ENCODE peak calls at places on chromosome 7, in nine cellular contexts. G is fibroblast of lung; X is HT1080; T is renal cortical epithelial cell; W is NCI-H1436; V is activated CD4-positive, alpha-beta T cell treated with anti-CD3 and anti-CD28 coated beads, Interleukin-2, amount 50 U/mL, for 1 hour; Y is OCI-M1; H is EH; U is SW480. J is an unnamed sample.
A peak's percentile ranks its signal among the peaks of the same experiment; 100 is the strongest.

GRCh38 chr7:103592844-103593243 is 146.8 kb upstream of the SLC26A5 start:
- DNase-seq in G (no peak), U (no peak), W (no peak), H (no peak), Y (no peak), T (no peak), X (no peak), V (no peak), J (no peak)

GRCh38 chr7:15556706-15557105 is 5.1 kb downstream of the AGMO start:
- DNase-seq in G (no peak), T (no peak), V (no peak), Y (no peak), W (no peak), U (no peak), X (no peak), H (no peak), J (peak; percentile 37)

GRCh38 chr7:123941391-123942180 is 16.5 kb downstream of the SPAM1 start:
- DNase-seq in G (no peak), T (peak; percentile 6), H (no peak), U (no peak), X (no peak), W (no peak), V (no peak), Y (no peak), J (no peak)

GRCh38 chr7:114819629-114820362 is 102.1 kb upstream of the MDFIC start:
- DNase-seq in H (peak; percentile 97), V (no peak), U (no peak), X (peak; percentile 98), G (peak; percentile 98), T (peak; percentile 99), Y (no peak), W (no peak), J (peak; percentile 83)

GRCh38 chr7:2934984-2935740 is 91.1 kb upstream of the GNA12 start:
- DNase-seq in T (no peak), U (no peak), X (no peak), H (no peak), Y (no peak), G (no peak), W (no peak), V (no peak), J (peak; percentile 36)

GRCh38 chr7:29377718-29378117 is 183.1 kb downstream of the CHN2 start:
- DNase-seq in V (no peak), W (peak; percentile 49), X (no peak), H (no peak), T (no peak), Y (no peak), U (no peak), G (no peak), J (peak; percentile 89)

GRCh38 chr7:73809454-73810090 is 21.2 kb upstream of the CLDN4 start:
- DNase-seq in H (no peak), Y (no peak), W (no peak), U (peak; percentile 90), T (peak; percentile 72), V (no peak), G (no peak), X (no peak), J (peak; percentile 65)

GRCh38 chr7:45890902-45891461 is 2.7 kb downstream of the IGFBP1 start:
- DNase-seq in X (peak; percentile 36), V (no peak), T (peak; percentile 57), U (peak; percentile 50), Y (peak; percentile 60), W (peak; percentile 5), H (peak; percentile 66), G (peak; percentile 64), J (peak; percentile 42)

GRCh38 chr7:138935438-138936079 is 45.6 kb downstream of the KIAA1549 start:
- DNase-seq in Y (peak; percentile 0), X (peak; percentile 92), W (peak; percentile 32), H (peak; percentile 89), G (peak; percentile 71), V (no peak), T (peak; percentile 83), U (peak; percentile 74), J (peak; percentile 77)

GRCh38 chr7:94183289-94183749 is 179.2 kb upstream of the BET1 start:
- DNase-seq in T (peak; percentile 100), V (no peak), G (peak; percentile 99), W (no peak), Y (peak; percentile 50), X (peak; percentile 99), U (peak; percentile 79), H (peak; percentile 99), J (no peak)

GRCh38 chr7:22853674-22854157 is 31.1 kb upstream of the TOMM7 start:
- DNase-seq in U (no peak), Y (peak; percentile 73), W (no peak), H (no peak), V (no peak), G (no peak), T (no peak), X (no peak), J (peak; percentile 71)

GRCh38 chr7:142439739-142440138 is 181.9 kb upstream of the PRSS58 start:
- DNase-seq in H (no peak), W (no peak), X (no peak), U (no peak), G (no peak), T (no peak), Y (no peak), V (no peak), J (no peak)

GRCh38 chr7:1993031-1993685 is 239.6 kb downstream of the MAD1L1 start:
- DNase-seq in V (no peak), T (no peak), W (no peak), U (no peak), X (no peak), H (no peak), Y (no peak), G (peak; percentile 33), J (no peak)

GRCh38 chr7:126667742-126668366 is 584.9 kb downstream of the GRM8 start:
- DNase-seq in Y (no peak), X (peak; percentile 7), H (no peak), U (no peak), G (no peak), V (no peak), T (no peak), W (no peak), J (no peak)

GRCh38 chr7:134056816-134057215 is 70.3 kb upstream of the LRGUK start:
- DNase-seq in Y (no peak), V (no peak), H (no peak), U (no peak), T (no peak), X (no peak), G (no peak), W (no peak), J (no peak)

GRCh38 chr7:116393654-116394053 is 105.9 kb upstream of the CAV2 start:
- DNase-seq in G (peak; percentile 18), W (no peak), X (no peak), H (peak; percentile 9), U (no peak), Y (no peak), V (no peak), T (peak; percentile 58), J (no peak)

GRCh38 chr7:97130417-97131139 is 13.1 kb downstream of the SDHAF3 start:
- DNase-seq in U (no peak), T (no peak), W (no peak), X (no peak), Y (no peak), H (peak; percentile 15), V (no peak), G (no peak), J (no peak)

GRCh38 chr7:16299853-16300252 is 121.5 kb downstream of the CRPPA start:
- DNase-seq in V (no peak), W (no peak), G (peak; percentile 70), Y (no peak), X (no peak), T (no peak), U (peak; percentile 25), H (no peak), J (no peak)

GRCh38 chr7:42671627-42672026 is 240.2 kb downstream of the C7orf25 start:
- DNase-seq in V (no peak), H (peak; percentile 9), X (peak; percentile 59), G (peak; percentile 80), T (peak; percentile 72), W (no peak), U (no peak), Y (no peak), J (no peak)

GRCh38 chr7:22640269-22640668 is 86.7 kb upstream of the IL6 start:
- DNase-seq in H (no peak), G (no peak), U (no peak), V (no peak), W (no peak), X (no peak), Y (no peak), T (no peak), J (no peak)

GRCh38 chr7:35839860-35840854 is 39.3 kb downstream of the SEPTIN7 start:
- DNase-seq in U (peak; percentile 27), G (peak; percentile 33), Y (no peak), V (no peak), X (peak; percentile 50), T (peak; percentile 70), W (no peak), H (peak; percentile 83), J (no peak)

GRCh38 chr7:94395141-94396041 is 696 bp downstream of the COL1A2 start:
- DNase-seq in W (peak; percentile 27), H (peak; percentile 86), V (no peak), U (peak; percentile 75), Y (peak; percentile 94), T (peak; percentile 87), G (peak; percentile 95), X (peak; percentile 73), J (peak; percentile 92)

GRCh38 chr7:139842414-139843210 is 13.5 kb downstream of the TBXAS1 start:
- DNase-seq in U (no peak), Y (no peak), H (no peak), X (peak; percentile 8), G (peak; percentile 82), W (no peak), T (peak; percentile 93), V (no peak), J (no peak)

GRCh38 chr7:27163776-27164380 is 1.5 kb downstream of the HOXA9 start:
- DNase-seq in T (no peak), U (peak; percentile 36), X (no peak), H (peak; percentile 32), W (no peak), G (no peak), V (no peak), Y (no peak), J (no peak)

GRCh38 chr7:92717982-92718716 is 118.2 kb downstream of the CDK6 start:
- DNase-seq in G (peak; percentile 57), U (peak; percentile 27), T (peak; percentile 69), V (peak; percentile 35), X (peak; percentile 86), H (peak; percentile 74), W (peak; percentile 28), Y (peak; percentile 99), J (peak; percentile 75)